ENCODE peak calls at places on chromosomes 4 and X, in seven cellular contexts. D is activated CD8-positive, alpha-beta T cell treated with anti-CD3 and anti-CD28 coated beads for 36 hours; U is tibial nerve; V is astrocyte of the spinal cord; X is lower lobe of right lung; A is A549; S is heart right ventricle. L is an unnamed sample.

GRCh38 chr4:57462843-57463242 is 352.7 kb upstream of the IGFBP7 start:
- DNase-seq in D (no peak), U (no peak), V (no peak), X (no peak), A (no peak), S (no peak), L (no peak)

GRCh38 chr4:141501931-141502330 is 134.5 kb upstream of the IL15 start:
- DNase-seq in D (no peak), U (no peak), V (peak; percentile 2), X (no peak), A (no peak), S (no peak), L (no peak)

GRCh38 chr4:25160714-25161598 is 707 bp upstream of the SEPSECS start:
- DNase-seq in D (peak; percentile 28), U (peak; percentile 15), V (peak; percentile 21), X (no peak), A (no peak), S (no peak), L (no peak)

GRCh38 chr4:139913995-139914394 is 240.0 kb downstream of the MAML3 start:
- DNase-seq in D (no peak), U (no peak), V (peak; percentile 47), X (no peak), A (no peak), S (no peak), L (no peak)

GRCh38 chr4:73832651-73833237 is 3.7 kb upstream of the CXCL6 start:
- DNase-seq in D (no peak), U (no peak), V (peak; percentile 74), X (no peak), A (no peak), S (no peak), L (no peak)

GRCh38 chr4:7941111-7942018 is 1.7 kb upstream of the AFAP1 start:
- DNase-seq in D (no peak), U (no peak), V (no peak), X (no peak), A (no peak), S (no peak), L (no peak)

GRCh38 chr4:100588076-100588475 is 70.3 kb upstream of the EMCN start:
- DNase-seq in D (no peak), U (no peak), V (no peak), X (no peak), A (no peak), S (no peak), L (no peak)

GRCh38 chr4:100984901-100985300 is 362.4 kb downstream of the PPP3CA start:
- DNase-seq in D (no peak), U (no peak), V (peak; percentile 83), X (no peak), A (no peak), S (no peak), L (no peak)

GRCh38 chrX:101749436-101749835 is 89.8 kb upstream of the ARMCX2 start:
- DNase-seq in D (no peak), U (no peak), V (peak; percentile 3), X (no peak), A (peak; percentile 1), S (no peak), L (no peak)

GRCh38 chrX:2901367-2902036 is 27.6 kb downstream of the ARSD start:
- DNase-seq in D (no peak), U (no peak), V (no peak), X (no peak), A (peak; percentile 39), S (no peak), L (no peak)

GRCh38 chr4:3116955-3117354 is 42.5 kb downstream of the HTT start:
- DNase-seq in D (no peak), U (no peak), V (no peak), X (no peak), A (no peak), S (no peak), L (no peak)

GRCh38 chr4:143358923-143359694 is 22.4 kb downstream of the GAB1 start:
- DNase-seq in D (peak; percentile 74), U (no peak), V (peak; percentile 79), X (peak; percentile 70), A (peak; percentile 12), S (no peak), L (no peak)

GRCh38 chr4:34158883-34159282 is 2085.4 kb downstream of the ARAP2 start:
- DNase-seq in D (no peak), U (no peak), V (no peak), X (no peak), A (no peak), S (no peak), L (no peak)

GRCh38 chr4:94690851-94691254 is 66.9 kb upstream of the BMPR1B start:
- DNase-seq in D (no peak), U (no peak), V (peak; percentile 14), X (no peak), A (peak; percentile 87), S (no peak), L (no peak)

GRCh38 chr4:40586034-40586433 is 43.6 kb downstream of the RBM47 start:
- DNase-seq in D (no peak), U (no peak), V (no peak), X (no peak), A (no peak), S (no peak), L (no peak)

GRCh38 chr4:41260315-41260714 is 3.6 kb downstream of the UCHL1 start:
- DNase-seq in D (no peak), U (no peak), V (no peak), X (no peak), A (no peak), S (no peak), L (no peak)

GRCh38 chrX:101203782-101204351 is 15.7 kb upstream of the DRP2 start:
- DNase-seq in D (no peak), U (no peak), V (no peak), X (no peak), A (no peak), S (no peak), L (no peak)

GRCh38 chr4:118881512-118882146 is 7.0 kb upstream of the SYNPO2 start:
- DNase-seq in D (no peak), U (no peak), V (no peak), X (no peak), A (no peak), S (no peak), L (no peak)

GRCh38 chr4:39732728-39733127 is 34.8 kb downstream of the UBE2K start:
- DNase-seq in D (peak; percentile 18), U (no peak), V (peak; percentile 87), X (no peak), A (peak; percentile 12), S (no peak), L (no peak)

GRCh38 chrX:23515028-23515427 is 152.3 kb upstream of the PRDX4 start:
- DNase-seq in D (no peak), U (no peak), V (no peak), X (no peak), A (no peak), S (no peak), L (no peak)

GRCh38 chrX:26762253-26762652 is 546.3 kb downstream of the MAGEB5 start:
- DNase-seq in D (no peak), U (no peak), V (no peak), X (no peak), A (no peak), S (no peak), L (no peak)

GRCh38 chr4:176745902-176746301 is 46.8 kb downstream of the VEGFC start:
- DNase-seq in D (no peak), U (no peak), V (no peak), X (no peak), A (no peak), S (no peak), L (no peak)

GRCh38 chrX:110966839-110967238 is 129.2 kb upstream of the PAK3 start:
- DNase-seq in D (no peak), U (no peak), V (peak; percentile 8), X (no peak), A (no peak), S (no peak), L (no peak)

GRCh38 chr4:61443813-61444510 is 243.8 kb downstream of the ADGRL3 start:
- DNase-seq in D (no peak), U (no peak), V (peak; percentile 60), X (no peak), A (no peak), S (no peak), L (no peak)

GRCh38 chr4:31052519-31052918 is 332.4 kb downstream of the PCDH7 start:
- DNase-seq in D (no peak), U (no peak), V (no peak), X (no peak), A (no peak), S (no peak), L (no peak)

GRCh38 chrX:150041208-150041607 is 102.9 kb upstream of the EOLA2 start:
- DNase-seq in D (no peak), U (no peak), V (no peak), X (no peak), A (no peak), S (no peak), L (no peak)

GRCh38 chrX:119948381-119948780 is 4.8 kb upstream of the NKAP start:
- DNase-seq in D (no peak), U (no peak), V (no peak), X (no peak), A (no peak), S (no peak), L (no peak)
- TF ChIP-seq CTCF in D (no peak), U (no peak), V (no peak), X (no peak), A (peak; percentile 25), S (peak; percentile 14), L (peak; percentile 10)

DNA sequence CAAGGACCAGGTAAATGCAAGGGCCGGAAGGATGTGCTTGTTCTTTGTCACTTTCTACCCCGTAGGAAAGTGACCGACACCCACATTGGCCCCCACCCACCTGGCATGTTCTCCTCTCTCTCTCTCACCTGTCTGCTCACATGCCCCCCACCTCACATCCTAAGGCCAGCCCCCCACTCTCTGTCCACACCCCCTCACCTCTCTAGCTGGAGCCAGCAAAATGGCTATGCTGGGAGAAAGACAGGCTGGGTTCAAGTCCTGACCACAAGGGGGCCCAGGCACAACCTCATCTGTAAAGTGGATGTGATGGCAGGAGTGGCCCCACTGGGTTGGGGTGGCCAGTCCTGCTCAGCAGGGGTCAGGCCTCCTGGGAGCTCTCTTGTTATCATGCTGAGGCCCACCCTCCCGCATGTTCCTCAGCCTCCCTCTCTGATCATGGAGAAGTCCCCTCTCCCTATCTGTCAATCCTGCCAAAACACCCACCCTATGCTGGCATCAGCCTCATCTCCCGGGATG is 1.7 kb upstream of the PPP2R2C start:
- DNase-seq in D (no peak), U (no peak), V (no peak), X (no peak), A (peak; percentile 56), S (no peak), L (peak; percentile 52)
- TF ChIP-seq CTCF in D (no peak), U (no peak), V (no peak), X (no peak), A (peak; percentile 22), S (no peak), L (no peak)

DNA sequence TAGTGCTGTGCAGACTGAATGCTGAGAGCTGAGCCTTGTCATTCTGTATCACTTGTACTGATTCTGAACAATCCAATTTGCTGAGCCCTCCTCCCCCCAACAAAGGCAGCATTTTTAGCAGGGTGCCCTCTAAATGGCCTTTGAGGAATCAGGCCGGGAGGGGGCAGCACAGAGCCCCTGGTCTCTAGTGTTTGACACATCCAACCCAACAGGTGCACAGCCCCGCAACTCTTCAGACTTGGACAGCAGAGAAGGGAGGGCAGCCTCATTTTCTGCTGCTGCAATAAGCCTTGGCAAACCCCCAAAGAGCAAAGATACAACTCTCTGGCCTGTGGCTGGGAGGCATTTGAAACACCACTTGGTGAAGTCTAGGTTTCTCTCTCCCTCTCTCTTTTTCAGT is 3.4 kb downstream of the ATP1B4 start:
- DNase-seq in D (peak; percentile 68), U (no peak), V (no peak), X (peak; percentile 51), A (peak; percentile 10), S (peak; percentile 38), L (peak; percentile 58)
- TF ChIP-seq CTCF in D (peak; percentile 19), U (peak; percentile 13), V (peak; percentile 53), X (peak; percentile 37), A (peak; percentile 16), S (peak; percentile 53), L (peak; percentile 36)

GRCh38 chr4:55395218-55395528 is 584 bp upstream of the TMEM165 start:
- DNase-seq in D (no peak), U (no peak), V (no peak), X (no peak), A (no peak), S (no peak), L (no peak)
- TF ChIP-seq CTCF in D (no peak), U (peak; percentile 13), V (no peak), X (peak; percentile 19), A (no peak), S (no peak), L (no peak)